ENCODE peak calls at places on chromosome 16, in seven cellular contexts. E, I, C, X, K, N and F are unnamed samples.

GRCh38 chr16:20681821-20682736 is 15.4 kb downstream of the ACSM1 start:
- ATAC-seq in X (no peak), E (no peak), C (no peak), N (no peak), K (no peak), I (no peak), F (no peak)

GRCh38 chr16:16021988-16022682 is 72.7 kb downstream of the ABCC1 start:
- ATAC-seq in E (peak), X (peak), C (no peak), N (peak), K (peak), I (no peak), F (no peak)

GRCh38 chr16:4615389-4616046 is 830 bp upstream of the UBALD1 start:
- ATAC-seq in K (no peak), N (no peak), E (no peak), I (peak), X (no peak), C (no peak), F (no peak)

GRCh38 chr16:30377050-30377811 is 2.6 kb downstream of the MYL11 start:
- ATAC-seq in N (no peak), X (no peak), K (no peak), E (no peak), I (no peak), C (no peak), F (no peak)

GRCh38 chr16:68676113-68676860 is 31.2 kb downstream of the CDH3 start:
- ATAC-seq in N (peak), X (no peak), C (peak), K (peak), E (peak), I (no peak), F (no peak)

GRCh38 chr16:3171855-3172593 is 16.0 kb upstream of the OR1F1 start:
- ATAC-seq in C (peak), N (peak), I (peak), X (peak), E (no peak), K (no peak), F (peak)

GRCh38 chr16:81755915-81756644 is 23.0 kb upstream of the PLCG2 start:
- ATAC-seq in K (peak), I (no peak), N (no peak), E (peak), C (no peak), X (peak), F (no peak)

GRCh38 chr16:6382787-6383515 is 949.7 kb upstream of the RBFOX1 start:
- ATAC-seq in N (no peak), K (no peak), E (no peak), I (no peak), C (no peak), X (no peak), F (no peak)

GRCh38 chr16:17382514-17382913 is 88.2 kb downstream of the XYLT1 start:
- ATAC-seq in E (peak), I (no peak), N (no peak), K (no peak), C (no peak), X (no peak), F (no peak)

GRCh38 chr16:11543676-11544393 is 42.9 kb downstream of the LITAF start:
- ATAC-seq in E (no peak), X (no peak), K (no peak), N (no peak), C (no peak), I (no peak), F (no peak)

GRCh38 chr16:49281843-49282642 is 405 bp upstream of the CBLN1 start:
- ATAC-seq in K (peak), X (peak), I (peak), N (peak), C (peak), E (peak), F (peak)